ENCODE peak calls at places on chromosomes 11 and 22, in ten cellular contexts. U, J, L, R, N, Q, H, M, A and D are unnamed samples.
A peak's percentile ranks its signal among the peaks of the same experiment; 100 is the strongest.

GRCh38 chr11:43852057-43852636 is 28.5 kb upstream of the ALKBH3 start:
- DNase-seq in A (peak; percentile 62), U (no peak), M (peak; percentile 71), J (peak; percentile 34), H (peak; percentile 80), Q (peak; percentile 83), N (peak; percentile 88), R (peak; percentile 40), L (peak; percentile 59), D (peak; percentile 71)

GRCh38 chr11:17256512-17256911 is 20.0 kb upstream of the NUCB2 start:
- DNase-seq in H (no peak), M (no peak), A (no peak), L (peak; percentile 93), R (no peak), J (no peak), N (peak; percentile 98), Q (peak; percentile 98), U (no peak), D (no peak)

GRCh38 chr11:32713496-32713895 is 81.0 kb downstream of the CCDC73 start:
- DNase-seq in H (peak; percentile 13), N (peak; percentile 16), U (no peak), M (no peak), R (no peak), J (no peak), Q (peak; percentile 4), L (no peak), A (no peak), D (no peak)

GRCh38 chr11:67466367-67466766 is 2.7 kb downstream of the TMEM134 start:
- DNase-seq in U (no peak), M (no peak), Q (no peak), H (no peak), J (no peak), L (no peak), R (no peak), A (no peak), N (no peak), D (no peak)

GRCh38 chr22:30445438-30445936 is 19.9 kb downstream of the MTFP1 start:
- DNase-seq in U (no peak), N (no peak), H (no peak), Q (no peak), M (no peak), R (no peak), A (no peak), L (no peak), J (no peak), D (no peak)

GRCh38 chr11:78784321-78785061 is 209.8 kb upstream of the NARS2 start:
- DNase-seq in J (no peak), Q (peak; percentile 27), A (no peak), N (peak; percentile 31), H (no peak), R (no peak), L (peak; percentile 48), M (no peak), U (no peak), D (no peak)

GRCh38 chr11:108926522-108927380 is 261.9 kb downstream of the DDX10 start:
- DNase-seq in M (no peak), Q (peak; percentile 28), J (no peak), H (peak; percentile 11), R (no peak), A (no peak), N (no peak), U (no peak), L (no peak), D (peak; percentile 4)

GRCh38 chr11:132075447-132075846 is 705.0 kb downstream of the NTM start:
- DNase-seq in L (no peak), M (no peak), H (no peak), N (no peak), A (no peak), R (no peak), J (no peak), Q (no peak), U (no peak), D (no peak)

GRCh38 chr11:72641522-72641899 is 32.7 kb downstream of the PDE2A start:
- DNase-seq in A (no peak), R (no peak), N (no peak), H (no peak), L (no peak), U (no peak), Q (no peak), J (no peak), M (no peak), D (no peak)
- TF ChIP-seq CTCF in A (no peak), R (no peak), N (no peak), H (no peak), L (no peak), U (no peak), Q (no peak), J (no peak), M (no peak), D (no peak)

GRCh38 chr11:84795698-84796097 is 831.4 kb downstream of the DLG2 start:
- DNase-seq in A (no peak), Q (no peak), J (no peak), N (no peak), R (no peak), U (no peak), H (no peak), L (no peak), M (no peak), D (no peak)

GRCh38 chr11:84806354-84806753 is 820.8 kb downstream of the DLG2 start:
- DNase-seq in L (no peak), Q (no peak), N (no peak), J (no peak), R (no peak), U (no peak), H (no peak), M (no peak), A (no peak), D (no peak)

GRCh38 chr11:84794663-84795443 is 832.3 kb downstream of the DLG2 start:
- DNase-seq in A (no peak), N (no peak), M (no peak), H (no peak), Q (no peak), L (no peak), R (no peak), J (no peak), U (no peak), D (no peak)

GRCh38 chr11:84804026-84804425 is 823.1 kb downstream of the DLG2 start:
- DNase-seq in N (no peak), A (no peak), M (no peak), L (no peak), H (no peak), Q (no peak), R (no peak), U (no peak), J (no peak), D (no peak)

GRCh38 chr11:84800755-84801346 is 826.3 kb downstream of the DLG2 start:
- DNase-seq in J (no peak), Q (peak; percentile 26), M (peak; percentile 22), H (peak; percentile 51), N (peak; percentile 2), L (peak; percentile 8), A (no peak), R (no peak), U (no peak), D (no peak)
- TF ChIP-seq CTCF in J (no peak), Q (peak; percentile 24), M (peak; percentile 48), H (peak; percentile 58), N (peak; percentile 36), L (peak; percentile 55), A (no peak), R (peak; percentile 23), U (no peak), D (peak; percentile 38)

GRCh38 chr11:62392506-62392905 is 26.3 kb upstream of the SCGB1A1 start:
- DNase-seq in M (no peak), U (no peak), H (no peak), R (no peak), Q (no peak), A (no peak), N (no peak), L (no peak), J (no peak), D (no peak)

GRCh38 chr11:62392944-62393628 is 25.7 kb upstream of the SCGB1A1 start:
- DNase-seq in H (no peak), Q (no peak), U (no peak), R (no peak), M (no peak), N (no peak), A (no peak), J (no peak), L (peak; percentile 43), D (no peak)

GRCh38 chr11:62390727-62391126 is 28.1 kb upstream of the SCGB1A1 start:
- DNase-seq in L (no peak), U (no peak), M (no peak), H (no peak), N (peak; percentile 12), J (no peak), A (no peak), R (no peak), Q (no peak), D (no peak)

GRCh38 chr11:62390237-62390636 is 28.6 kb upstream of the SCGB1A1 start:
- DNase-seq in U (no peak), Q (no peak), A (no peak), J (no peak), H (no peak), R (no peak), L (no peak), N (no peak), M (no peak), D (no peak)

DNA sequence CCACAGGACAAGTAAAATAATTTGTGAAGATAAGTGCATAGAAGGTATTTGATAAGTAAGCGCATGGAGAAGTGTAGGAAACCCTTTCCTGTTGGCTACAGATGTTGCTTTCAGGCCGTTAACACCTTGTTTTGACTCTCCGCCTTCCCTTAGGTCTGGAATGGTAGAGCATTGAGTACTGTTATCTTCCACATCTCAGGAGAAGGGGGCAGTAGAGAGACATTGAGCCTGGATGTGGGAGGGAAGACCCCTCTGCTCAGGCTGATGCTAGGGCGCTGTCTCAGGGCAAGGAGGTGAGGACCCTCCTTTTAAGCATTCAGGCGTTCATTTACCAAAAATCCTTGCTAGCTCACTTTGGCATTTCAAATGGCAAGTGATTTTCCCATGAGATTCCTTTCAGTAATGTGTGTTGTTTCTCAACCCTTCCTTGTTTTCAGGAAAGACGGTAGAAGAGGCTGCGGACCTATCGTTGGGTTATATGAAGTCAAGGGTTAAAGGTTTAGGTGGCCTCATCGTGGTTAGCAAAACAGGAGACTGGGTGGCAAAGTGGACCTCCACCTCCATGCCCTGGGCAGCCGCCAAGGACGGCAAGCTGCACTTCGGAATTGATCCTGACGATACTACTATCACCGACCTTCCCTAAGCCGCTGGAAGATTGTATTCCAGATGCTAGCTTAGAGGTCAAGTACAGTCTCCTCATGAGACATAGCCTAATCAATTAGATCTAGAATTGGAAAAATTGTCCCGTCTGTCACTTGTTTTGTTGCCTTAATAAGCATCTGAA is 27.0 kb upstream of the SCGB1A1 start:
- DNase-seq in J (no peak), U (no peak), L (no peak), N (no peak), M (no peak), H (no peak), A (no peak), R (no peak), Q (no peak), D (no peak)
- TF ChIP-seq CTCF in J (no peak), U (no peak), L (peak; percentile 2), N (no peak), M (no peak), H (peak; percentile 38), A (no peak), R (no peak), Q (no peak), D (no peak)

GRCh38 chr11:86418513-86418912 is 43.8 kb downstream of the CCDC81 start:
- DNase-seq in U (no peak), L (no peak), J (no peak), R (no peak), N (no peak), H (no peak), Q (no peak), A (no peak), M (no peak), D (no peak)

GRCh38 chr11:86416494-86416893 is 41.8 kb downstream of the CCDC81 start:
- DNase-seq in M (no peak), A (no peak), R (no peak), N (no peak), L (no peak), J (no peak), U (no peak), H (no peak), Q (peak; percentile 28), D (no peak)

GRCh38 chr11:86414032-86414431 is 39.3 kb downstream of the CCDC81 start:
- DNase-seq in A (no peak), M (no peak), L (peak; percentile 76), N (no peak), U (no peak), J (no peak), H (no peak), R (no peak), Q (no peak), D (no peak)

GRCh38 chr11:86421976-86422770 is 47.5 kb downstream of the CCDC81 start:
- DNase-seq in L (no peak), M (no peak), J (no peak), N (no peak), U (no peak), R (no peak), A (no peak), H (no peak), Q (no peak), D (no peak)

GRCh38 chr11:86418929-86419328 is 44.2 kb downstream of the CCDC81 start:
- DNase-seq in U (no peak), R (no peak), N (no peak), J (no peak), A (no peak), L (peak; percentile 27), H (peak; percentile 29), Q (peak; percentile 20), M (no peak), D (no peak)
- TF ChIP-seq CTCF in U (no peak), R (no peak), N (peak; percentile 12), J (no peak), A (no peak), L (peak; percentile 51), H (peak; percentile 38), Q (peak; percentile 25), M (no peak), D (no peak)